ENCODE peak calls at places on chromosomes 3 and 15, in eight cellular contexts. O is CD8-positive, alpha-beta T cell; G is PC-3; H is psoas muscle; X is gastrocnemius medialis; W is thoracic aorta; J is Caco-2; Q is left lung. E is an unnamed sample.

GRCh38 chr3:135059580-135059979 is 264.5 kb downstream of the EPHB1 start:
- DNase-seq in H (no peak), J (no peak), X (no peak), W (no peak), G (no peak), Q (no peak), O (no peak), E (no peak)

GRCh38 chr3:18853269-18853668 is 295.0 kb upstream of the KCNH8 start:
- DNase-seq in O (no peak), W (no peak), G (no peak), H (no peak), J (no peak), Q (no peak), X (no peak), E (no peak)

GRCh38 chr3:153744884-153745283 is 376.3 kb upstream of the ARHGEF26 start:
- DNase-seq in H (no peak), O (no peak), J (no peak), X (no peak), G (no peak), W (no peak), Q (no peak), E (no peak)

GRCh38 chr15:48409623-48410022 is 78.4 kb downstream of the DUT start:
- DNase-seq in O (no peak), W (no peak), G (no peak), X (no peak), J (no peak), H (no peak), Q (no peak), E (no peak)

GRCh38 chr3:165056510-165056909 is 21.8 kb downstream of the SI start:
- DNase-seq in H (no peak), J (peak; percentile 4), O (no peak), W (no peak), G (no peak), Q (no peak), X (no peak), E (no peak)

GRCh38 chr3:150828261-150828660 is 65.3 kb upstream of the SIAH2 start:
- DNase-seq in J (no peak), X (no peak), O (no peak), H (no peak), Q (no peak), G (no peak), W (no peak), E (no peak)

GRCh38 chr3:30131171-30131570 is 475.2 kb upstream of the TGFBR2 start:
- DNase-seq in X (no peak), H (no peak), J (no peak), G (peak; percentile 11), W (no peak), Q (no peak), O (no peak), E (no peak)

GRCh38 chr3:73727854-73728253 is 103.1 kb upstream of the PDZRN3 start:
- DNase-seq in X (no peak), J (no peak), H (no peak), O (no peak), Q (no peak), W (no peak), G (no peak), E (no peak)

GRCh38 chr3:87333393-87333892 is 57.1 kb upstream of the POU1F1 start:
- DNase-seq in J (peak; percentile 33), X (no peak), G (peak; percentile 99), W (no peak), O (no peak), H (no peak), Q (no peak), E (no peak)

GRCh38 chr3:59775781-59776270 is 726.0 kb upstream of the CFAP20DC start:
- DNase-seq in J (no peak), X (no peak), G (no peak), O (no peak), Q (no peak), W (no peak), H (no peak), E (no peak)

GRCh38 chr3:43153189-43154083 is 47.6 kb upstream of the POMGNT2 start:
- DNase-seq in Q (no peak), O (no peak), W (no peak), G (no peak), H (peak; percentile 82), J (no peak), X (peak; percentile 12), E (peak; percentile 53)

GRCh38 chr3:48408823-48409281 is 21.0 kb downstream of the PLXNB1 start:
- DNase-seq in W (peak; percentile 1), J (peak; percentile 1), X (peak; percentile 1), Q (peak; percentile 44), O (no peak), G (no peak), H (peak; percentile 42), E (no peak)

GRCh38 chr15:90154861-90155626 is 46.1 kb upstream of the SEMA4B start:
- DNase-seq in J (peak; percentile 36), G (peak; percentile 97), X (no peak), Q (no peak), O (no peak), W (no peak), H (no peak), E (no peak)

GRCh38 chr3:129413687-129414506 is 14.5 kb downstream of the EFCAB12 start:
- DNase-seq in G (peak; percentile 78), X (no peak), H (no peak), O (no peak), W (no peak), Q (no peak), J (no peak), E (no peak)

GRCh38 chr15:42133892-42134502 is 22.4 kb downstream of the PLA2G4F start:
- DNase-seq in O (peak; percentile 49), H (peak; percentile 77), J (peak; percentile 72), W (no peak), G (peak; percentile 79), X (no peak), Q (peak; percentile 90), E (no peak)

GRCh38 chr15:43912991-43913927 is 86.5 kb downstream of the WDR76 start:
- DNase-seq in X (no peak), Q (no peak), O (no peak), W (no peak), H (no peak), G (peak; percentile 96), J (peak; percentile 16), E (no peak)

DNA sequence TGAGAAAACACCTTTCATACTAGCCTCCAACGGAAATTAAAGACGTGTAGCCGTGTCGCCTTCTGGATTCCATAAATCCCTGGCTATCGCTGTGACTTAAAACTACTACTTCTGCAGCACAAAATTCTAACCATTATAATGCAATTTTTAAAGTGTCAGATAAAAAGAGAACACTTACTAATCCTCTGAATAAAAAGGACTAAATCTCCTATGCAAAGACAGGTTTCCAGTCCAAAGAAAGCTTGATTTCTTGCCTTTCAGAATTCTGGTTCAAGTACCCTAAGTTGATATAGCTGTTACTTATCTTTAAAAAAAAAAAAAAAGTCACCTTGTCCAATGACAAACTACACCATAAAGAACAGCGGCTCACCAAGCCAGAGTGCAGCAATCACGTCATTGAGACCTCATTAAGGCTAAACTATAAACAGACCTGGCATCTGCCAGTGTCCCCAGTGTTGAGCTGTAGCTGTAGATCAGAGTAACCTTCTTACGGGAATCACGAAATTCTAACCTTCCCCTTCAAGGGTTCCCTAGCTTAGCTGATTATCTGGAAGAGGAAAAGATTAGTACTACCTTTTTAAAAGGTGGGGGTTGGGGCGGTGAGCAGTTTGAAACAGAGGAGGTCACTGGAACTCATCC is 2.2 kb downstream of the ABCC5 start:
- DNase-seq in W (no peak), J (no peak), O (no peak), Q (no peak), X (peak; percentile 55), G (no peak), H (peak; percentile 69), E (no peak)
- H3K4me3 ChIP-seq in W (no peak overlapping the region), J (no peak overlapping the region), O (no peak overlapping the region), Q (no peak overlapping the region), X (peak overlapping the region; percentile 100), G (peak overlapping the region; percentile 98), H (peak overlapping the region; percentile 96), E (peak overlapping the region; percentile 91)

GRCh38 chr15:81357178-81357686 is 16.8 kb downstream of the TMC3 start:
- DNase-seq in X (no peak), W (no peak), H (no peak), O (no peak), Q (no peak), J (no peak), G (no peak), E (no peak)
- TF ChIP-seq CTCF in X (no peak), W (no peak), H (no peak), O (no peak), Q (no peak), J (no peak), G (peak; percentile 29), E (no peak)

DNA sequence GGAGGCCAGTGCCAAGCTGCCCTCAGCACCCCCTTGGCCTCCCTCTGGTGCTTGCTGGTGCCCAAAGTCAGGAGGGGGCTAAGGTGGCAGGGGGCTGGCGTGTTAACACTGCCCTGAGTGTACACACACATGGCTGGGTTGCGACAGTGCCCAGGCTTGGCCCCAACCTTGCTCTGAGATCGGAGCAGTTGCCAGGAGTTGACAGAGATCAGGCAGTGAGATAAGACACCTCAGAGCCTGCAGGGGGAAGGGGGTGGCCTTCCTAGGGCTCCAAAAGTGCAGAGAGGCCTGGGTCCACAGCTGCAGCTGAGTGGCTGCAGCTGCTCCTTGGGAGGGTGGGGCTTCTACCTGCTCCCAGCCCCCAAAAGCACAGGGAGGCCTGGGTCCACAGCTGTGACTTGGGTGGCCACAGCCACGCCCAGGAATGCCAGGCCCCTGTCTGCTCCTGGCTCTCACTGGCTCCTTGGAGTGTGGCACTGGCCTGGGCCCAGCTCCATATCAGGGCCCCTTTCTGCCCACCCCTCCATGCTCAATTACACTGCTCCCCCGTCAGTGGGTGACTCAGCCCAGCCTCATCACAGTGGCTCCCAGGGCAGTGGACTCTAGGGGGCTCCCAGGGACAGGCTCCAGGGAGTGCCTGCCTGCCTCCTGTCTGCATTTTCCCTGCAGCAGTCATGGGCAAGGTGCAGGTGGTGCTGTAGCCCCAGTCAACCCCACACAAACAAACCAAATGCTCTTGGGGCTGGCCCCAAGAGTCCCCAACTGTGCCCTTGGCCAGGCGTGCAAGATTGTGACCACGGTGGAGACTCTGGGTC is 56.4 kb upstream of the C15orf39 start:
- DNase-seq in G (peak; percentile 79), O (no peak), J (peak; percentile 30), W (no peak), X (no peak), H (no peak), Q (no peak), E (no peak)
- H3K9me3 ChIP-seq in G (peaks cover 9% of the 10 kb centered on the region), O (peaks cover 16% of the 10 kb centered on the region), J (peaks cover 44% of the 10 kb centered on the region), W (peaks cover 31% of the 10 kb centered on the region), X (peaks cover 14% of the 10 kb centered on the region), H (peaks cover 21% of the 10 kb centered on the region), Q (no peaks in the 10 kb centered on the region), E (peaks cover 34% of the 10 kb centered on the region)

GRCh38 chr3:112133606-112134334 is 722 bp upstream of the GCSAM start:
- DNase-seq in W (no peak), H (no peak), X (no peak), J (no peak), O (no peak), G (no peak), Q (no peak), E (no peak)

GRCh38 chr3:112132975-112133448 is at the start of gene GCSAM:
- DNase-seq in O (peak; percentile 79), J (no peak), H (peak; percentile 61), X (peak; percentile 19), W (no peak), Q (no peak), G (no peak), E (peak; percentile 28)

GRCh38 chr3:112136046-112136445 is 3.0 kb upstream of the GCSAM start:
- DNase-seq in O (no peak), X (no peak), G (no peak), J (no peak), Q (no peak), H (no peak), W (no peak), E (no peak)

GRCh38 chr3:112132554-112132953 is 494 bp downstream of the GCSAM start:
- DNase-seq in H (no peak), J (no peak), X (no peak), Q (no peak), W (no peak), O (no peak), G (no peak), E (no peak)

GRCh38 chr3:112134335-112135124 is 1.5 kb upstream of the GCSAM start:
- DNase-seq in Q (peak; percentile 54), W (no peak), G (peak; percentile 40), X (no peak), H (no peak), O (no peak), J (no peak), E (no peak)
- H3K4me3 ChIP-seq in Q (no peak overlapping the region), W (no peak overlapping the region), G (no peak overlapping the region), X (no peak overlapping the region), H (no peak overlapping the region), O (no peak overlapping the region), J (no peak overlapping the region), E (no peak overlapping the region)